ENCODE peak calls at places on chromosomes 16 and 17, in five cellular contexts. S, Q, J, O and M are unnamed samples. For H3K27me3, the result is how much of the 10 kb centered on the place peaks cover.

GRCh38 chr17:28471531-28472342 is 1.7 kb upstream of the SLC13A2 start:
- DNase-seq in Q (no peak), S (no peak), O (peak), J (no peak), M (peak)

GRCh38 chr17:59160203-59161025 is 4.9 kb downstream of the PRR11 start:
- DNase-seq in S (no peak), O (no peak), Q (no peak), J (no peak), M (no peak)

GRCh38 chr16:49928176-49928892 is 72.4 kb upstream of the ZNF423 start:
- DNase-seq in S (no peak), O (no peak), J (no peak), Q (no peak), M (peak)

GRCh38 chr17:19502517-19502916 is 31.1 kb upstream of the SLC47A1 start:
- DNase-seq in J (no peak), O (no peak), S (no peak), Q (no peak), M (peak)

GRCh38 chr16:75244844-75245758 is 6.3 kb downstream of the BCAR1 start:
- DNase-seq in S (no peak), O (peak), J (peak), Q (peak), M (peak)

GRCh38 chr16:4293181-4293716 is 20.4 kb upstream of the TFAP4 start:
- DNase-seq in O (no peak), J (no peak), S (no peak), Q (no peak), M (no peak)

GRCh38 chr16:84585886-84586285 is 32.0 kb downstream of the COTL1 start:
- DNase-seq in J (no peak), S (no peak), O (no peak), Q (no peak), M (peak)

GRCh38 chr17:81868674-81869220 is 2.4 kb downstream of the ARHGDIA start:
- DNase-seq in S (no peak), J (peak), O (peak), Q (peak), M (peak)

GRCh38 chr16:56872863-56873391 is 7.9 kb downstream of the SLC12A3 start:
- DNase-seq in Q (no peak), O (no peak), J (no peak), S (no peak), M (no peak)

GRCh38 chr16:66503030-66503429 is 46.9 kb downstream of the TK2 start:
- DNase-seq in O (no peak), J (no peak), S (no peak), Q (no peak), M (no peak)

GRCh38 chr16:68520649-68521086 is 18.4 kb upstream of the ZFP90 start:
- DNase-seq in S (peak), J (peak), O (peak), Q (peak), M (peak)

GRCh38 chr16:55647343-55647742 is 8.4 kb upstream of the SLC6A2 start:
- DNase-seq in J (no peak), Q (no peak), O (no peak), S (no peak), M (no peak)

GRCh38 chr17:47806913-47807255 is 14.7 kb downstream of the OSBPL7 start:
- DNase-seq in O (no peak), Q (no peak), J (no peak), S (no peak), M (no peak)

GRCh38 chr17:3892095-3892998 is 506 bp downstream of the CAMKK1 start:
- DNase-seq in Q (peak), O (peak), S (peak), J (peak), M (peak)

GRCh38 chr16:10541396-10541795 is 39.0 kb downstream of the EMP2 start:
- DNase-seq in S (no peak), Q (no peak), J (no peak), O (no peak), M (no peak)

GRCh38 chr17:71735893-71736292 is 384.9 kb upstream of the SOX9 start:
- DNase-seq in S (no peak), O (no peak), Q (no peak), J (no peak), M (no peak)

GRCh38 chr17:68972119-68972704 is 17.0 kb upstream of the ABCA8 start:
- DNase-seq in S (no peak), Q (no peak), J (peak), O (no peak), M (peak)

GRCh38 chr16:9139965-9140364 is 48.5 kb downstream of the HAPSTR1 start:
- DNase-seq in Q (no peak), O (no peak), J (peak), S (no peak), M (no peak)

GRCh38 chr16:84526794-84527485 is 22.5 kb upstream of the MEAK7 start:
- DNase-seq in S (no peak), O (no peak), J (peak), Q (no peak), M (no peak)

GRCh38 chr17:65293584-65294183 is 156.5 kb downstream of the RGS9 start:
- DNase-seq in Q (no peak), O (no peak), J (no peak), S (no peak), M (no peak)

GRCh38 chr16:10390867-10391266 is 5.0 kb downstream of the ATF7IP2 start:
- DNase-seq in O (no peak), Q (no peak), S (no peak), J (no peak), M (no peak)

GRCh38 chr17:78401246-78401645 is 22.8 kb downstream of the PGS1 start:
- DNase-seq in Q (no peak), J (peak), O (no peak), S (no peak), M (peak)

GRCh38 chr17:61076649-61077048 is 323.0 kb upstream of the TBX2 start:
- DNase-seq in S (no peak), J (peak), O (no peak), Q (no peak), M (no peak)

GRCh38 chr16:85583491-85584181 is 29.5 kb upstream of the GSE1 start:
- DNase-seq in S (no peak), J (peak), O (no peak), Q (no peak), M (no peak)

GRCh38 chr16:3058173-3059030 is 7.0 kb upstream of the IL32 start:
- DNase-seq in J (no peak), O (peak), S (no peak), Q (peak), M (peak)

GRCh38 chr16:17277981-17278381 is 192.8 kb downstream of the XYLT1 start:
- DNase-seq in J (peak), S (no peak), O (no peak), Q (peak), M (no peak)

GRCh38 chr17:48023408-48024148 is 14.0 kb downstream of the COPZ2 start:
- DNase-seq in O (peak), Q (peak), J (peak), S (no peak), M (peak)

GRCh38 chr16:59296002-59296401 is 561.9 kb upstream of the GOT2 start:
- DNase-seq in S (no peak), O (no peak), Q (no peak), J (no peak), M (no peak)

GRCh38 chr16:1293921-1294656 is 15.3 kb upstream of the UBE2I start:
- DNase-seq in J (no peak), O (peak), S (no peak), Q (no peak), M (no peak)

GRCh38 chr17:65542595-65542994 is 18.9 kb downstream of the AXIN2 start:
- DNase-seq in J (no peak), O (no peak), Q (no peak), S (no peak), M (no peak)

GRCh38 chr16:80997139-80997798 is 9.4 kb downstream of the CMC2 start:
- DNase-seq in Q (no peak), S (no peak), J (no peak), O (no peak), M (peak)

GRCh38 chr16:75198135-75198600 is 8.8 kb downstream of the CTRB2 start:
- DNase-seq in Q (peak), J (peak), O (no peak), S (no peak), M (no peak)

GRCh38 chr16:72875291-72876036 is 172.5 kb downstream of the ZFHX3 start:
- DNase-seq in J (no peak), S (peak), O (peak), Q (no peak), M (peak)

GRCh38 chr16:29694384-29695195 is 15.6 kb downstream of the QPRT start:
- DNase-seq in J (no peak), Q (no peak), S (no peak), O (no peak), M (no peak)

DNA sequence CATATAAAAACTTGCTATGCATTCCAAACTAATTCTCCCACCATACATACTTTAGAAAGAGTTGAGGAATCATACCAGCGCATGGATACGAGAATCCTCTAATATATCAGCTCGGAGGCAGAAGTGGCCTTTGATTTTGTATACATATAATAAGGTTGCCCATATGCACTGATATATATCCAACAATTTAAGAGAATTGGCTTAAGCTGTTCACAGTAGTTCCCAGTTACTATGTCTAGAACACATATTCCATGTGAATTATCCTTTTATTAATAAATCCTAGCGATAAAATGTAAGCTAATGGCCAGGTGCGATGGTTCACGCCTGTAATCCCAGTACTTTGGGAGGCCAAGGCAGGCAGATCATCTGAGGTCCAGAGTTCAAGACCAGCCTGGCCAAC is 19.3 kb upstream of the ERN1 start:
- DNase-seq in Q (no peak), S (no peak), O (no peak), J (no peak), M (no peak)
- TF ChIP-seq CTCF in Q (no peak), S (no peak), O (no peak), J (no peak), M (no peak)

GRCh38 chr17:33811006-33811760 is 443.9 kb upstream of the CCL2 start:
- DNase-seq in O (no peak), Q (no peak), S (no peak), J (no peak), M (no peak)
- H3K27me3 ChIP-seq in O (under half), Q (under half), S (under half), J (under half), M (under half)

GRCh38 chr16:77037696-77038347 is 153.2 kb upstream of the MON1B start:
- DNase-seq in Q (no peak), O (no peak), S (no peak), J (no peak), M (no peak)

GRCh38 chr16:77041468-77041867 is 149.5 kb upstream of the MON1B start:
- DNase-seq in J (no peak), Q (no peak), S (no peak), O (no peak), M (no peak)

GRCh38 chr16:77043076-77043475 is 147.9 kb upstream of the MON1B start:
- DNase-seq in J (no peak), S (no peak), Q (no peak), O (no peak), M (peak)
- TF ChIP-seq CTCF in J (no peak), S (no peak), Q (peak), O (peak), M (peak)

DNA sequence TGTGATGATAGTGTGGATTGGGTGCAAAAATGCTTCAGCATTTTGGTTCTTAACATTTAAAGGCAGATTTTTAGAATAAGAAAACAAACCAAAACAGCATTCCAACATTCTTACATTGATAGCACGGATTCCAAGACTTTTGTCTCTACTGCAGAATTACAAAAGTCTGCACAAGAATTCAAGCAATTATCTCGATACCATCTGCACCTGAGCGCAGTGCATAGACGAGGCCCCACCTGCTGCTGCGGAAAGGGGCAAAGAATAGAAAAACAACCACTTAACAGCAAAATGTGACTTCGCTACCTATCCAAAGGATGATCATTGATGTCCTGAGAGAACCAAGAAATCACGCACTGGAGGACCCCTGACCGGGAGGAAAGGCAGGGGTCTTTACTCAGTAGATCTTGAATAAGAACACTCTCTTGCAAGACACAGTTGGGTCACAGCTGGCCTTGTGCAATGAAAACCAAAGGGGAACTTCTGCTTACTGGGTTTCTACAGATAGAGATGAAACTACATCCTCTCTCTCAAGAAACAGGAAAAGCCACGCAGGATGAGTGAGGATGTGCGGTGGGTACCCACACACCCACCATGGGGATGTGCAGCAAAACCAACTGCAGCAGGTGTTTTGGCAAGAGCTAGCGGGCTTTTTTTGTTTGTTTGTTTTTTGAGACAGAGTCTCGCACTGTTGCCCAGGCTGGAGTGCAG is 147.4 kb upstream of the RPH3AL start:
- DNase-seq in J (no peak), O (no peak), Q (no peak), S (no peak), M (no peak)
- H3K27me3 ChIP-seq in J (under half), O (under half), Q (under half), S (under half), M (under half)

GRCh38 chr16:89860747-89861304 is 12.6 kb upstream of the TCF25 start:
- DNase-seq in O (peak), S (no peak), J (peak), Q (peak), M (no peak)

GRCh38 chr16:89861648-89862047 is 11.7 kb upstream of the TCF25 start:
- DNase-seq in J (no peak), O (no peak), S (no peak), Q (no peak), M (no peak)

GRCh38 chr16:89864421-89864820 is 9.0 kb upstream of the TCF25 start:
- DNase-seq in S (no peak), O (peak), J (peak), Q (no peak), M (peak)

GRCh38 chr16:89862732-89863131 is 10.7 kb upstream of the TCF25 start:
- DNase-seq in S (no peak), O (no peak), Q (no peak), J (no peak), M (no peak)

GRCh38 chr16:89863741-89864391 is 9.5 kb upstream of the TCF25 start:
- DNase-seq in S (no peak), J (peak), O (no peak), Q (no peak), M (peak)
- TF ChIP-seq CTCF in S (no peak), J (no peak), O (no peak), Q (no peak), M (no peak)

DNA sequence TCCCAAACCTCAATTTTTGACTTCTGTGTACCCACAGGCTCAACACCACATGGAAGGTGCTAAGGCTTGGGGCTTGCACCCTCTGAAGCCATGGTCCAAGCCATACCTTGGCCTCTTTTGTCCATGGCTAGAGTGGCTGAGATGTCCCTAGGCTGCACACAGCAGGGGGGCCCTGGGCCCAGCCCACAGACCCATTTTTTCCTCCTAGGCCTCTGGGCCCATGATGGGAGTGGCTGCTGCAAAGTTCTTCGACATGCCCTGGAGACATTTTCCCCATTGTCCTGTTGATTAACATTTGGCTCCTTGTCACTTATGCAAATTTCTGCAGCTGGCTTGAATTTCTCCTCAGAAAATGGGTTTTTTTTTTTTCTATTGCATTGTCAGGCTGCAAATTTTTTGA is 47.0 kb downstream of the TBC1D26 start:
- DNase-seq in S (no peak), J (no peak), Q (no peak), O (no peak), M (no peak)
- H3K27me3 ChIP-seq in S (under half), J (under half), Q (under half), O (under half), M (under half)

DNA sequence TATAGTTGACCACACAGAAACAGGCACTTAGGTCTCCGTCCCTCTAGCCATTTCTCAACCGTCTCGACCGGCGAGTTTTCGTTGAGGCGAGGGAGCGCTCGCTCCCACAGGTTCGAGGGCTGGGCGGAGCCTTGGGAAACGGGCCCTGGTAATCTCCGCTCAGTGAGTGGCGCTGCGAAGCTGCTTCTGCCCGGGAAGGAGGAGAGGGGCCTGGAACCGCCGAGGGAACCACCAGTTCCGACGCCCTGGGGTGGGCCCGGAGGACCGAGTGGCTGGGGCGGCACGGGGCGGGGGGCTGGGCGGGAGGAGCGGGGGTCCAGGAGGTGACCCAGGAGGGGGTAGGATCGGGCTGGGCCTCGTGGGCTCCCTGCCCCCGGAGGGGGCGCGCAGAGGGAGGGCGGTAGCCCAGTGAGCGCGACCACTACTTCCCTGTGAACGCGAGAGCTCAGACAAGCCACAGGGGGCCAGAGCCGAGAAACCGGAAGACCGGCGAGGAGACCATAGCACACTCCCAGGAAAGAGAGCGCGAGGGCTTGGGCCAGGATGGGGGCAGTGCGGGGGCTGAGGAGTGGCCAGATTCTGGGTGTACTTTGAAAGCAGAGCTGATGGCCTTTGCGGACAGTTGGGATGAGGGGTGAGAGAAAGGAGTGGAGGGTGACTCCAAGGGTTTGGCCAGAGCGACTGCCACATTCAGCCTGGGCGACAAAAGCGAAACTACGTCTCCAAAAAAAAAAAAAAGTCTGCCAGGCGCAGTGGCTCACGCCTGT is 29.9 kb upstream of the ARL4D start:
- DNase-seq in J (peak), O (peak), Q (peak), S (peak), M (peak)
- TF ChIP-seq CTCF in J (peak), O (peak), Q (no peak), S (no peak), M (no peak)

GRCh38 chr17:79422236-79422635 is 188.6 kb downstream of the RBFOX3 start:
- DNase-seq in Q (no peak), J (no peak), O (no peak), S (no peak), M (no peak)

GRCh38 chr17:79427621-79428539 is 183.0 kb downstream of the RBFOX3 start:
- DNase-seq in O (no peak), J (no peak), Q (no peak), S (no peak), M (no peak)

GRCh38 chr17:79425686-79426085 is 185.2 kb downstream of the RBFOX3 start:
- DNase-seq in O (no peak), S (no peak), Q (no peak), J (no peak), M (no peak)

GRCh38 chr17:79423811-79424465 is 186.9 kb downstream of the RBFOX3 start:
- DNase-seq in O (no peak), J (no peak), Q (no peak), S (no peak), M (no peak)

GRCh38 chr17:79424471-79425185 is 186.2 kb downstream of the RBFOX3 start:
- DNase-seq in S (no peak), J (no peak), Q (no peak), O (no peak), M (no peak)
- H3K27me3 ChIP-seq in S (under half), J (under half), Q (under half), O (half or more), M (under half)

GRCh38 chr16:12016166-12016947 is 39.8 kb downstream of the SNX29 start:
- DNase-seq in J (peak), O (no peak), Q (no peak), S (no peak), M (peak)

GRCh38 chr16:12009922-12010321 is 33.4 kb downstream of the SNX29 start:
- DNase-seq in J (no peak), S (no peak), Q (no peak), O (no peak), M (no peak)

GRCh38 chr16:12009462-12009861 is 32.9 kb downstream of the SNX29 start:
- DNase-seq in Q (no peak), J (no peak), S (no peak), O (no peak), M (no peak)

GRCh38 chr16:12010388-12011251 is 34.1 kb downstream of the SNX29 start:
- DNase-seq in O (no peak), Q (no peak), J (no peak), S (no peak), M (no peak)

DNA sequence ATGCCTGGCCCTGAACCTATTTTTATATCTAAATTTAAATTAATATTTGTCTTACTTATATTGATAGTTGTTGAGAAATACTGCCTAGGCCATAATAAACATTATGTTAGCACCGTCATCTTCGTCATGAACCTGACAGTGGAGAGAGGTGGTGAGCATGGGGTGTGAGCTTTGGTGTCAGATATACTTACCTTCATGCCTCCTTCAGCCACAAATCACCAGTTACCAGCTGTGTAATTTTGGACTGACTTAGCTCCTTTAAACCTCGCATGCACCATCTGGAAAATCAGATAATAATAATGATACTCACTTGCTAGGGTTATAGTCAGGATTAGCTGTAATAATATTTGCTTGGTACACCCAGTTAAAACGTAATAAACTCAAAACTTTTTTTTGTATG is 35.0 kb downstream of the SNX29 start:
- DNase-seq in Q (no peak), S (no peak), J (no peak), O (no peak), M (no peak)
- TF ChIP-seq CTCF in Q (no peak), S (no peak), J (no peak), O (no peak), M (no peak)